ENCODE peak calls at places on chromosomes 2 and 18, in six cellular contexts. X is body of pancreas, N is GM06990, K is AG04450, P is H7, S is small intestine. U is an unnamed sample.

GRCh38 chr18:36899289-36899688 is 70.4 kb downstream of the KIAA1328 start:
- DNase-seq in S (peak), X (no peak), P (peak), K (no peak), N (no peak), U (peak)

GRCh38 chr2:16126141-16126968 is 186.0 kb downstream of the MYCN start:
- DNase-seq in X (no peak), N (no peak), K (no peak), S (peak), P (no peak), U (no peak)

GRCh38 chr2:20579866-20580265 is 71.0 kb downstream of the HS1BP3 start:
- DNase-seq in X (no peak), N (no peak), K (no peak), P (no peak), S (peak), U (peak)

GRCh38 chr2:8761529-8762164 is 75.8 kb downstream of the KIDINS220 start:
- DNase-seq in K (no peak), X (no peak), N (no peak), S (peak), P (peak), U (no peak)

GRCh38 chr2:101371635-101372034 is 15.7 kb downstream of the CREG2 start:
- DNase-seq in K (no peak), N (no peak), P (no peak), X (no peak), S (no peak), U (no peak)

GRCh38 chr2:221423212-221423804 is 148.8 kb downstream of the EPHA4 start:
- DNase-seq in N (no peak), X (no peak), K (no peak), P (no peak), S (no peak), U (no peak)

GRCh38 chr18:38575023-38575422 is 1009.4 kb upstream of the CELF4 start:
- DNase-seq in K (no peak), N (no peak), S (no peak), P (no peak), X (no peak), U (no peak)

GRCh38 chr2:85537600-85538506 is 1.1 kb upstream of the MAT2A start:
- DNase-seq in S (peak), K (no peak), P (peak), X (peak), N (peak), U (peak)

GRCh38 chr2:226135861-226136548 is 663.6 kb downstream of the IRS1 start:
- DNase-seq in X (no peak), P (no peak), S (no peak), N (no peak), K (no peak), U (peak)

GRCh38 chr2:69075486-69075885 is 62.5 kb downstream of the ANTXR1 start:
- DNase-seq in N (no peak), K (no peak), P (no peak), S (no peak), X (no peak), U (no peak)

GRCh38 chr2:133884739-133885381 is 316.6 kb upstream of the NCKAP5 start:
- DNase-seq in K (no peak), N (peak), S (peak), X (no peak), P (no peak), U (peak)

GRCh38 chr2:59713577-59713976 is 839.9 kb downstream of the BCL11A start:
- DNase-seq in K (no peak), S (no peak), P (no peak), N (no peak), X (no peak), U (no peak)

GRCh38 chr2:20334645-20335203 is 15.9 kb downstream of the PUM2 start:
- DNase-seq in K (no peak), S (no peak), P (no peak), N (no peak), X (no peak), U (no peak)

GRCh38 chr2:9397201-9397600 is 26.1 kb downstream of the ITGB1BP1 start:
- DNase-seq in S (no peak), X (no peak), K (no peak), P (no peak), N (no peak), U (no peak)

GRCh38 chr2:187547353-187547979 is 6.8 kb downstream of the TFPI start:
- DNase-seq in P (no peak), N (no peak), S (peak), K (peak), X (peak), U (peak)

GRCh38 chr2:86695053-86695691 is 24.9 kb upstream of the RMND5A start:
- DNase-seq in X (peak), K (no peak), N (no peak), P (no peak), S (peak), U (peak)

GRCh38 chr2:47323009-47323821 is 79.7 kb upstream of the MSH2 start:
- DNase-seq in S (peak), K (peak), P (peak), X (peak), N (peak), U (peak)

GRCh38 chr2:237629739-237630138 is 2.4 kb downstream of the LRRFIP1 start:
- DNase-seq in N (no peak), X (no peak), K (no peak), S (no peak), P (no peak), U (peak)

GRCh38 chr2:111208639-111209038 is 87.9 kb downstream of the BCL2L11 start:
- DNase-seq in S (no peak), X (no peak), K (no peak), P (no peak), N (no peak), U (no peak)

GRCh38 chr2:111157071-111157661 is 36.5 kb downstream of the BCL2L11 start:
- DNase-seq in P (no peak), X (no peak), K (no peak), N (peak), S (no peak), U (no peak)

GRCh38 chr18:5463390-5463789 is 80.4 kb downstream of the EPB41L3 start:
- DNase-seq in X (peak), N (no peak), S (peak), K (peak), P (no peak), U (no peak)

GRCh38 chr2:191343796-191344338 is 98.7 kb downstream of the MYO1B start:
- DNase-seq in K (no peak), S (no peak), X (no peak), N (no peak), P (no peak), U (no peak)

GRCh38 chr2:1866402-1867091 is 122.2 kb upstream of the PXDN start:
- DNase-seq in K (no peak), X (no peak), P (no peak), N (no peak), S (no peak), U (no peak)

GRCh38 chr2:218257390-218257981 is 3.3 kb upstream of the GPBAR1 start:
- DNase-seq in X (peak), N (peak), K (no peak), P (peak), S (peak), U (no peak)

GRCh38 chr2:200931227-200931626 is 32.2 kb downstream of the ORC2 start:
- DNase-seq in X (no peak), P (no peak), S (no peak), N (no peak), K (no peak), U (no peak)

GRCh38 chr18:48313803-48314202 is 95.4 kb downstream of the ZBTB7C start:
- DNase-seq in S (no peak), X (no peak), N (no peak), K (no peak), P (no peak), U (no peak)

GRCh38 chr18:59516356-59517155 is 157.5 kb upstream of the LMAN1 start:
- DNase-seq in S (peak), P (peak), X (peak), K (peak), N (no peak), U (no peak)

GRCh38 chr2:234289789-234290188 is 207.1 kb downstream of the ARL4C start:
- DNase-seq in P (no peak), N (peak), K (peak), X (no peak), S (no peak), U (peak)

GRCh38 chr2:237859533-237860272 is at the start of gene RAMP1:
- DNase-seq in S (peak), K (no peak), P (peak), X (peak), N (no peak), U (no peak)

GRCh38 chr2:38966678-38967077 is 77.0 kb downstream of the ARHGEF33 start:
- DNase-seq in N (no peak), P (peak), K (no peak), X (no peak), S (no peak), U (no peak)

GRCh38 chr2:174750923-174751441 is 13.3 kb downstream of the CHRNA1 start:
- DNase-seq in P (no peak), K (no peak), S (no peak), X (no peak), N (peak), U (no peak)

DNA sequence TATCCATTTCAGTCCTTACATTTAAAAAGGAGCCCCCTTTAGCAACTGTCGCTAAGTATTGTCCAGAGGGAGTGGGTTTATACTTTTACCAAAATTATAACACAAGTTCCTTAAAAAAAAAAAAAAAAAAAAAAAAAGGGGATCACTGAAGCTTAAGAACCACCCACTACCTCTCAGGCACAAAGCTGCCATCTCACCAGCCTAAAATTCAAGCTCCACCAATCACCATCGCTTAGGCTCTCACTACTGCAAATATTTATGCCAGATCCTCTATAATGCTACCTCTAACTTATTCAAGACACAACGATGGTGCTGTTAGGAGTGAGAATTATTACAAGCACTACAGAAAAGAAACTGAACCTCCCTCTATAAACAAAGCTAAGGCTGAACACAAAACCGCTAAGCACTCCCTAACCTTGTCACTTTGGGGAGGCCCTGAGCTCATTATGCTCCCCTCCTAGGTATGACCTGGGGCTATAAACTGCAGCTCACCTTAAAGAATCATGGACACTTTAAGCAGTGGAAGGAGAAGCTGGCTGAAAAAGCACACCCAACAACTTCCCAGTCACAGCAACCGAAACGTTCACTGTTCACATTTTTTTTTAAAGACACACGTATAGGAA is 3.6 kb downstream of the FZD5 start:
- DNase-seq in N (no peak), S (no peak), K (no peak), P (peak), X (no peak), U (no peak)
- H3K4me3 ChIP-seq in N (no peak), S (peak), K (no peak), P (peak), X (no peak), U (no peak)

GRCh38 chr2:168970860-168971650 is 60.1 kb downstream of the ABCB11 start:
- DNase-seq in X (no peak), N (no peak), K (no peak), S (no peak), P (no peak), U (no peak)
- H3K4me3 ChIP-seq in X (no peak), N (no peak), K (no peak), S (no peak), P (no peak), U (no peak)

DNA sequence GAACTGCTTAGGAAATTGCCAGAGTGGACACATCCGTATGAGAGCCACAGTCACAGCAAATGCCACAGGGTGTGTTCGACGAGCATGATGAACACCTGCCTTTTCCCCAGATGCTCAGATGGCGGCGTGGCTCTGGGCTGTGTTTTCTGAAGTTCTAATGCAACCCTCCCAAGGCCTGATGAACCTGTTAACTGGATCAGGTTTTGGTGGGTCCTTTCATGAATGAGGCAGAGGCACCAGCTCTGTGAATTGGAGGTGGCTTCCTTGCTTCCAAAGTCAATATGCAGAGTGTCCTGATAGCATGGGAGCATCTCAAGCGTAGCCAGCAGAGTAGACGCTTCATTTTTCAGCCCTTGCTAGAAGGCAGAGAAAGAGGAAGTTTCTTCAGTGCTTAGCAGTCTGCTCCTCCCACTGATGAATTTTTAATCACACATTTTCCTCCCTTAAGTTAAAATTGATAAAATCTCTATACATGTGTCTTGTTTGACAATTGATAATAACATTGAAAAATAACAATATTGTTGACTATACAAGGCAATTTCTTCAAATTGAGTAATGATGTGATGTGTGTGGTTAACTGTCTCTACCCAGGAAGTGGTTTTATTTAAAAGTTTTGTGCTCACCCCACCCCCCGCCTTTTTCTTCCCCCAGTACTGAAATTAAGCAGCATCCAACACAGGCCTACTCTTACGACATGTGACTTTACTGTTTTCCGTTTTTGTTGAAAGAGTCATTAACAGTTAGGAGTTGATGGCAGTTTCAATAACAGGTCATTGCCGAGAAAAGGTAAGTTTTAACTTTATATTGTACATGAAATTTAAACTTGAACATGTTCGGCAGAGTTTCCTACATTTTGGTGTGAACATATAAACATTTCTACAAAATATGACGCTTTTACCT is at the start of gene ARHGAP15:
- DNase-seq in S (peak), P (no peak), K (no peak), N (peak), X (no peak), U (no peak)
- H3K4me3 ChIP-seq in S (no peak), P (no peak), K (no peak), N (peak), X (no peak), U (no peak)

GRCh38 chr18:25298853-25299274 is 53.1 kb downstream of the ZNF521 start:
- DNase-seq in N (no peak), S (no peak), P (no peak), X (peak), K (peak), U (peak)
- H3K4me3 ChIP-seq in N (no peak), S (no peak), P (no peak), X (no peak), K (peak), U (no peak)

GRCh38 chr2:70726186-70726585 is 41.8 kb downstream of the ADD2 start:
- DNase-seq in X (no peak), K (no peak), S (no peak), N (no peak), P (no peak), U (no peak)

GRCh38 chr2:70726947-70727725 is 40.9 kb downstream of the ADD2 start:
- DNase-seq in S (no peak), K (no peak), P (peak), N (no peak), X (no peak), U (peak)

GRCh38 chr2:70730730-70731129 is 37.3 kb downstream of the ADD2 start:
- DNase-seq in N (no peak), P (no peak), X (no peak), K (no peak), S (no peak), U (no peak)

GRCh38 chr2:70725505-70725904 is 42.5 kb downstream of the ADD2 start:
- DNase-seq in P (no peak), S (no peak), K (no peak), N (no peak), X (no peak), U (no peak)

GRCh38 chr2:70728128-70728527 is 39.9 kb downstream of the ADD2 start:
- DNase-seq in N (no peak), P (peak), S (no peak), K (no peak), X (no peak), U (peak)
- H3K4me3 ChIP-seq in N (no peak), P (no peak), S (no peak), K (no peak), X (no peak), U (no peak)

GRCh38 chr2:63821396-63821795 is 20.3 kb upstream of the UGP2 start:
- DNase-seq in S (no peak), N (no peak), X (no peak), K (no peak), P (no peak), U (no peak)

GRCh38 chr2:63818276-63818675 is 23.4 kb upstream of the UGP2 start:
- DNase-seq in P (no peak), S (no peak), X (no peak), K (no peak), N (no peak), U (peak)

GRCh38 chr2:63819256-63819655 is 22.4 kb upstream of the UGP2 start:
- DNase-seq in P (no peak), X (no peak), N (no peak), K (no peak), S (no peak), U (no peak)

GRCh38 chr2:63820969-63821368 is 20.7 kb upstream of the UGP2 start:
- DNase-seq in K (no peak), S (no peak), X (no peak), P (no peak), N (no peak), U (no peak)

DNA sequence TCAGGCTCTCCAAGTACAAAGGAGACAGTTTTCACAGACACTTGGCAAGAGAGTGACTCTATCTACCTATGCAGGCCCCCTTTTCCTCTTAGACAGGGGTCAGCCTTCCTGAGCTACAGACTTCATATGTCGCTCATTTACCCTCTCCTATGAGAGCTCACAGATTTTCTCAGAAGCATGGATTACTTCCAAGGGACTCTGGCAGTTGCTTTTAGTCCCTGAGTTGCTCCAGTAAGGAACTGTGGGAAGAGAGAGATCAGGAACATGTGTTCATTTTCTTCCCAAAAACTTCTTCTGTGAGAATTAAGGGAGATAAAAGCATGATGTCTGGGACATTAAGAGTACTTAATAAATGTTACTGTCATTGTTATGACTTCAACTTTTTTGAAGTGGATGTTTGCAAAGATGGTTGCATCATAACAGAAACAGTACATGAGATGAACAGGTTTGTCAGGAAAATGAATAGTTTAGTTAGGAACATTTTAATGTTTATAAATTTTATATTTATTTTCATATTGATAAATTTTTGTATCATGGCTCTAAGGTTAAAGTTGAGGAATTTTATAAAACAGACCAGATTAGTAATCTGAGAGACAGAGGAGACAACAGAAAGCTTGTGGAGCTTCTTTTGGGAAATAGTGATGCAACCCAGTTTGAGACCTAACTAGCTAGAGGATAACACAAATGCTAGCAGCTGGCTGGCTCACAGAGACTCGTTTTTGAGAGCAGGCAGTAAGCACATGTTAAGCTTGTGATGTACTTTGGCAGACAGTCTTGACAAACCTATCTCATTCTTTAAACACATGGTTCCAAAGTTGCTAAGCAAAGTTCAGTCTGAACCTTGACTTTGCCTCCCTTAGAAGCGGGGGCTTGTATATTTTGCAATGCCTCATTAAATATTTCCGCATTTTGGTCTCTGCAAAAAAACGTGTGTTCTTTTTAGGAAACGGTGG is 21.7 kb upstream of the UGP2 start:
- DNase-seq in N (no peak), K (no peak), X (peak), P (no peak), S (no peak), U (peak)
- H3K4me3 ChIP-seq in N (no peak), K (no peak), X (no peak), P (no peak), S (no peak), U (no peak)

GRCh38 chr2:46119453-46119852 is 177.8 kb upstream of the EPAS1 start:
- DNase-seq in N (no peak), P (no peak), X (no peak), S (no peak), K (no peak), U (no peak)
- H3K4me3 ChIP-seq in N (no peak), P (no peak), X (no peak), S (no peak), K (no peak), U (no peak)

GRCh38 chr2:62198237-62198633 is 2.3 kb downstream of the B3GNT2 start:
- DNase-seq in X (no peak), S (no peak), N (no peak), K (no peak), P (no peak), U (no peak)
- H3K4me3 ChIP-seq in X (no peak), S (peak), N (peak), K (no peak), P (peak), U (no peak)

GRCh38 chr2:205438241-205438640 is 244.1 kb upstream of the NRP2 start:
- DNase-seq in X (no peak), K (no peak), N (no peak), S (no peak), P (no peak), U (no peak)
- H3K4me3 ChIP-seq in X (no peak), K (no peak), N (no peak), S (no peak), P (no peak), U (no peak)